ENCODE peak calls at places on chromosomes 4 and X, in eight cellular contexts. One of them, this sample, is unnamed.

GRCh38 chr4:19329631-19330030 is 922.1 kb upstream of the SLIT2 start:
- DNase-seq in heart left ventricle: no peak
- DNase-seq in astrocyte of the cerebellum: no peak
- DNase-seq in brain microvascular endothelial cell: no peak
- DNase-seq in activated CD8-positive, alpha-beta T cell treated with anti-CD3 and anti-CD28 coated beads, Interleukin-2, amount 10 ng/mL, durations not matched to agents 7 days and 5 days: no peak
- DNase-seq in iPS DF 6.9: no peak
- DNase-seq in amniotic stem cell: no peak
- DNase-seq in kidney: no peak
- DNase-seq in this sample: no peak

GRCh38 chrX:15815779-15816452 is 25.6 kb downstream of the ZRSR2 start:
- DNase-seq in amniotic stem cell: no peak
- DNase-seq in heart left ventricle: no peak
- DNase-seq in brain microvascular endothelial cell: no peak
- DNase-seq in iPS DF 6.9: no peak
- DNase-seq in kidney: no peak
- DNase-seq in activated CD8-positive, alpha-beta T cell treated with anti-CD3 and anti-CD28 coated beads, Interleukin-2, amount 10 ng/mL, durations not matched to agents 7 days and 5 days: peak; percentile 45
- DNase-seq in astrocyte of the cerebellum: no peak
- DNase-seq in this sample: no peak

GRCh38 chr4:3437582-3437936 is 4.2 kb upstream of the HGFAC start:
- DNase-seq in astrocyte of the cerebellum: no peak
- DNase-seq in amniotic stem cell: no peak
- DNase-seq in kidney: peak; percentile 76
- DNase-seq in brain microvascular endothelial cell: no peak
- DNase-seq in heart left ventricle: no peak
- DNase-seq in activated CD8-positive, alpha-beta T cell treated with anti-CD3 and anti-CD28 coated beads, Interleukin-2, amount 10 ng/mL, durations not matched to agents 7 days and 5 days: no peak
- DNase-seq in iPS DF 6.9: no peak
- DNase-seq in this sample: no peak

GRCh38 chr4:2484993-2485392 is 16.1 kb downstream of the RNF4 start:
- DNase-seq in activated CD8-positive, alpha-beta T cell treated with anti-CD3 and anti-CD28 coated beads, Interleukin-2, amount 10 ng/mL, durations not matched to agents 7 days and 5 days: peak; percentile 87
- DNase-seq in astrocyte of the cerebellum: no peak
- DNase-seq in brain microvascular endothelial cell: no peak
- DNase-seq in kidney: peak; percentile 89
- DNase-seq in heart left ventricle: peak; percentile 89
- DNase-seq in iPS DF 6.9: no peak
- DNase-seq in amniotic stem cell: no peak
- DNase-seq in this sample: no peak

GRCh38 chr4:150708004-150708403 is 126.1 kb downstream of the MAB21L2 start:
- DNase-seq in brain microvascular endothelial cell: no peak
- DNase-seq in astrocyte of the cerebellum: no peak
- DNase-seq in iPS DF 6.9: no peak
- DNase-seq in activated CD8-positive, alpha-beta T cell treated with anti-CD3 and anti-CD28 coated beads, Interleukin-2, amount 10 ng/mL, durations not matched to agents 7 days and 5 days: no peak
- DNase-seq in heart left ventricle: no peak
- DNase-seq in amniotic stem cell: no peak
- DNase-seq in kidney: no peak
- DNase-seq in this sample: no peak

GRCh38 chr4:104942990-104943758 is 203.5 kb upstream of the TET2 start:
- DNase-seq in brain microvascular endothelial cell: no peak
- DNase-seq in amniotic stem cell: no peak
- DNase-seq in kidney: no peak
- DNase-seq in iPS DF 6.9: no peak
- DNase-seq in astrocyte of the cerebellum: no peak
- DNase-seq in activated CD8-positive, alpha-beta T cell treated with anti-CD3 and anti-CD28 coated beads, Interleukin-2, amount 10 ng/mL, durations not matched to agents 7 days and 5 days: peak; percentile 81
- DNase-seq in heart left ventricle: no peak
- DNase-seq in this sample: no peak

GRCh38 chr4:180751009-180751408 is 1492.2 kb upstream of the TENM3 start:
- DNase-seq in brain microvascular endothelial cell: peak; percentile 28
- DNase-seq in heart left ventricle: no peak
- DNase-seq in activated CD8-positive, alpha-beta T cell treated with anti-CD3 and anti-CD28 coated beads, Interleukin-2, amount 10 ng/mL, durations not matched to agents 7 days and 5 days: no peak
- DNase-seq in kidney: no peak
- DNase-seq in iPS DF 6.9: no peak
- DNase-seq in amniotic stem cell: peak; percentile 7
- DNase-seq in astrocyte of the cerebellum: peak; percentile 12
- DNase-seq in this sample: no peak

GRCh38 chrX:50081282-50081955 is 119.4 kb downstream of the AKAP4 start:
- DNase-seq in activated CD8-positive, alpha-beta T cell treated with anti-CD3 and anti-CD28 coated beads, Interleukin-2, amount 10 ng/mL, durations not matched to agents 7 days and 5 days: no peak
- DNase-seq in astrocyte of the cerebellum: no peak
- DNase-seq in amniotic stem cell: no peak
- DNase-seq in brain microvascular endothelial cell: peak; percentile 5
- DNase-seq in heart left ventricle: peak; percentile 30
- DNase-seq in iPS DF 6.9: peak; percentile 5
- DNase-seq in kidney: peak; percentile 71
- DNase-seq in this sample: peak; percentile 43

GRCh38 chrX:49303346-49303745 is at the start of gene GAGE10:
- DNase-seq in kidney: no peak
- DNase-seq in heart left ventricle: no peak
- DNase-seq in activated CD8-positive, alpha-beta T cell treated with anti-CD3 and anti-CD28 coated beads, Interleukin-2, amount 10 ng/mL, durations not matched to agents 7 days and 5 days: no peak
- DNase-seq in astrocyte of the cerebellum: no peak
- DNase-seq in brain microvascular endothelial cell: no peak
- DNase-seq in iPS DF 6.9: no peak
- DNase-seq in amniotic stem cell: no peak
- DNase-seq in this sample: no peak

GRCh38 chrX:18534949-18535348 is 109.5 kb downstream of the CDKL5 start:
- DNase-seq in kidney: no peak
- DNase-seq in heart left ventricle: no peak
- DNase-seq in astrocyte of the cerebellum: no peak
- DNase-seq in brain microvascular endothelial cell: no peak
- DNase-seq in iPS DF 6.9: no peak
- DNase-seq in amniotic stem cell: no peak
- DNase-seq in activated CD8-positive, alpha-beta T cell treated with anti-CD3 and anti-CD28 coated beads, Interleukin-2, amount 10 ng/mL, durations not matched to agents 7 days and 5 days: no peak
- DNase-seq in this sample: no peak

GRCh38 chr4:98663226-98664006 is 5.0 kb upstream of the TSPAN5 start:
- DNase-seq in iPS DF 6.9: no peak
- DNase-seq in heart left ventricle: no peak
- DNase-seq in kidney: no peak
- DNase-seq in brain microvascular endothelial cell: no peak
- DNase-seq in activated CD8-positive, alpha-beta T cell treated with anti-CD3 and anti-CD28 coated beads, Interleukin-2, amount 10 ng/mL, durations not matched to agents 7 days and 5 days: peak; percentile 66
- DNase-seq in astrocyte of the cerebellum: no peak
- DNase-seq in amniotic stem cell: no peak
- DNase-seq in this sample: no peak

GRCh38 chr4:108601096-108601495 is 19.3 kb upstream of the RPL34 start:
- DNase-seq in amniotic stem cell: no peak
- DNase-seq in activated CD8-positive, alpha-beta T cell treated with anti-CD3 and anti-CD28 coated beads, Interleukin-2, amount 10 ng/mL, durations not matched to agents 7 days and 5 days: no peak
- DNase-seq in iPS DF 6.9: no peak
- DNase-seq in astrocyte of the cerebellum: no peak
- DNase-seq in kidney: no peak
- DNase-seq in brain microvascular endothelial cell: no peak
- DNase-seq in heart left ventricle: no peak
- DNase-seq in this sample: no peak

GRCh38 chrX:10048695-10049094 is 81.5 kb downstream of the CLDN34 start:
- DNase-seq in astrocyte of the cerebellum: no peak
- DNase-seq in heart left ventricle: no peak
- DNase-seq in iPS DF 6.9: no peak
- DNase-seq in amniotic stem cell: no peak
- DNase-seq in brain microvascular endothelial cell: no peak
- DNase-seq in kidney: no peak
- DNase-seq in activated CD8-positive, alpha-beta T cell treated with anti-CD3 and anti-CD28 coated beads, Interleukin-2, amount 10 ng/mL, durations not matched to agents 7 days and 5 days: no peak
- DNase-seq in this sample: no peak

GRCh38 chr4:136558940-136559494 is 973.3 kb downstream of the PCDH18 start:
- DNase-seq in astrocyte of the cerebellum: no peak
- DNase-seq in brain microvascular endothelial cell: no peak
- DNase-seq in amniotic stem cell: no peak
- DNase-seq in iPS DF 6.9: no peak
- DNase-seq in heart left ventricle: no peak
- DNase-seq in kidney: no peak
- DNase-seq in activated CD8-positive, alpha-beta T cell treated with anti-CD3 and anti-CD28 coated beads, Interleukin-2, amount 10 ng/mL, durations not matched to agents 7 days and 5 days: no peak
- DNase-seq in this sample: no peak

GRCh38 chr4:25308266-25308665 is 4.3 kb upstream of the ZCCHC4 start:
- DNase-seq in brain microvascular endothelial cell: no peak
- DNase-seq in kidney: no peak
- DNase-seq in activated CD8-positive, alpha-beta T cell treated with anti-CD3 and anti-CD28 coated beads, Interleukin-2, amount 10 ng/mL, durations not matched to agents 7 days and 5 days: no peak
- DNase-seq in amniotic stem cell: no peak
- DNase-seq in iPS DF 6.9: no peak
- DNase-seq in astrocyte of the cerebellum: no peak
- DNase-seq in heart left ventricle: no peak
- DNase-seq in this sample: no peak

GRCh38 chrX:134849390-134849789 is 141.4 kb upstream of the SMIM10 start:
- DNase-seq in activated CD8-positive, alpha-beta T cell treated with anti-CD3 and anti-CD28 coated beads, Interleukin-2, amount 10 ng/mL, durations not matched to agents 7 days and 5 days: no peak
- DNase-seq in astrocyte of the cerebellum: no peak
- DNase-seq in kidney: no peak
- DNase-seq in amniotic stem cell: no peak
- DNase-seq in heart left ventricle: no peak
- DNase-seq in iPS DF 6.9: no peak
- DNase-seq in brain microvascular endothelial cell: peak; percentile 55
- DNase-seq in this sample: no peak

GRCh38 chr4:113173132-113173531 is 123.7 kb downstream of the ANK2 start:
- DNase-seq in astrocyte of the cerebellum: no peak
- DNase-seq in amniotic stem cell: no peak
- DNase-seq in iPS DF 6.9: no peak
- DNase-seq in kidney: no peak
- DNase-seq in activated CD8-positive, alpha-beta T cell treated with anti-CD3 and anti-CD28 coated beads, Interleukin-2, amount 10 ng/mL, durations not matched to agents 7 days and 5 days: no peak
- DNase-seq in brain microvascular endothelial cell: no peak
- DNase-seq in heart left ventricle: no peak
- DNase-seq in this sample: no peak

GRCh38 chrX:136582624-136583023 is 50.6 kb downstream of the VGLL1 start:
- DNase-seq in kidney: no peak
- DNase-seq in brain microvascular endothelial cell: no peak
- DNase-seq in activated CD8-positive, alpha-beta T cell treated with anti-CD3 and anti-CD28 coated beads, Interleukin-2, amount 10 ng/mL, durations not matched to agents 7 days and 5 days: no peak
- DNase-seq in heart left ventricle: no peak
- DNase-seq in astrocyte of the cerebellum: no peak
- DNase-seq in iPS DF 6.9: no peak
- DNase-seq in amniotic stem cell: no peak
- DNase-seq in this sample: no peak

GRCh38 chrX:1534321-1535168 is 2.4 kb downstream of the P2RY8 start:
- DNase-seq in kidney: no peak
- DNase-seq in heart left ventricle: no peak
- DNase-seq in amniotic stem cell: no peak
- DNase-seq in iPS DF 6.9: no peak
- DNase-seq in astrocyte of the cerebellum: no peak
- DNase-seq in brain microvascular endothelial cell: no peak
- DNase-seq in activated CD8-positive, alpha-beta T cell treated with anti-CD3 and anti-CD28 coated beads, Interleukin-2, amount 10 ng/mL, durations not matched to agents 7 days and 5 days: peak; percentile 70
- DNase-seq in this sample: no peak

GRCh38 chr4:123977623-123978022 is 581.0 kb downstream of the SPRY1 start:
- DNase-seq in heart left ventricle: no peak
- DNase-seq in astrocyte of the cerebellum: no peak
- DNase-seq in brain microvascular endothelial cell: no peak
- DNase-seq in kidney: no peak
- DNase-seq in activated CD8-positive, alpha-beta T cell treated with anti-CD3 and anti-CD28 coated beads, Interleukin-2, amount 10 ng/mL, durations not matched to agents 7 days and 5 days: no peak
- DNase-seq in iPS DF 6.9: no peak
- DNase-seq in amniotic stem cell: no peak
- DNase-seq in this sample: no peak

GRCh38 chr4:138310991-138311390 is 68.8 kb upstream of the SLC7A11 start:
- DNase-seq in astrocyte of the cerebellum: peak; percentile 72
- DNase-seq in activated CD8-positive, alpha-beta T cell treated with anti-CD3 and anti-CD28 coated beads, Interleukin-2, amount 10 ng/mL, durations not matched to agents 7 days and 5 days: no peak
- DNase-seq in kidney: no peak
- DNase-seq in amniotic stem cell: peak; percentile 11
- DNase-seq in brain microvascular endothelial cell: peak; percentile 55
- DNase-seq in iPS DF 6.9: no peak
- DNase-seq in heart left ventricle: no peak
- DNase-seq in this sample: no peak

GRCh38 chr4:166895771-166896170 is 338.5 kb downstream of the SPOCK3 start:
- DNase-seq in kidney: no peak
- DNase-seq in amniotic stem cell: no peak
- DNase-seq in astrocyte of the cerebellum: no peak
- DNase-seq in activated CD8-positive, alpha-beta T cell treated with anti-CD3 and anti-CD28 coated beads, Interleukin-2, amount 10 ng/mL, durations not matched to agents 7 days and 5 days: no peak
- DNase-seq in iPS DF 6.9: no peak
- DNase-seq in brain microvascular endothelial cell: no peak
- DNase-seq in heart left ventricle: no peak
- DNase-seq in this sample: no peak

GRCh38 chrX:7146703-7147430 is 645 bp upstream of the STS start:
- DNase-seq in brain microvascular endothelial cell: no peak
- DNase-seq in kidney: no peak
- DNase-seq in amniotic stem cell: no peak
- DNase-seq in astrocyte of the cerebellum: no peak
- DNase-seq in heart left ventricle: peak; percentile 28
- DNase-seq in activated CD8-positive, alpha-beta T cell treated with anti-CD3 and anti-CD28 coated beads, Interleukin-2, amount 10 ng/mL, durations not matched to agents 7 days and 5 days: peak; percentile 21
- DNase-seq in iPS DF 6.9: no peak
- DNase-seq in this sample: no peak

GRCh38 chrX:101787934-101788333 is 128.3 kb upstream of the ARMCX2 start:
- DNase-seq in kidney: no peak
- DNase-seq in heart left ventricle: no peak
- DNase-seq in brain microvascular endothelial cell: no peak
- DNase-seq in amniotic stem cell: no peak
- DNase-seq in astrocyte of the cerebellum: no peak
- DNase-seq in activated CD8-positive, alpha-beta T cell treated with anti-CD3 and anti-CD28 coated beads, Interleukin-2, amount 10 ng/mL, durations not matched to agents 7 days and 5 days: no peak
- DNase-seq in iPS DF 6.9: no peak
- DNase-seq in this sample: no peak

GRCh38 chr4:38266616-38267015 is 306.4 kb downstream of the PTTG2 start:
- DNase-seq in brain microvascular endothelial cell: no peak
- DNase-seq in amniotic stem cell: peak; percentile 7
- DNase-seq in kidney: no peak
- DNase-seq in astrocyte of the cerebellum: no peak
- DNase-seq in activated CD8-positive, alpha-beta T cell treated with anti-CD3 and anti-CD28 coated beads, Interleukin-2, amount 10 ng/mL, durations not matched to agents 7 days and 5 days: no peak
- DNase-seq in iPS DF 6.9: no peak
- DNase-seq in heart left ventricle: peak; percentile 34
- DNase-seq in this sample: no peak

GRCh38 chr4:185469539-185470154 is 1.9 kb downstream of the CCDC110 start:
- DNase-seq in brain microvascular endothelial cell: no peak
- DNase-seq in kidney: no peak
- DNase-seq in amniotic stem cell: no peak
- DNase-seq in activated CD8-positive, alpha-beta T cell treated with anti-CD3 and anti-CD28 coated beads, Interleukin-2, amount 10 ng/mL, durations not matched to agents 7 days and 5 days: no peak
- DNase-seq in heart left ventricle: no peak
- DNase-seq in astrocyte of the cerebellum: no peak
- DNase-seq in iPS DF 6.9: no peak
- DNase-seq in this sample: peak; percentile 49

GRCh38 chrX:25524150-25524549 is 508.4 kb upstream of the ARX start:
- DNase-seq in amniotic stem cell: no peak
- DNase-seq in activated CD8-positive, alpha-beta T cell treated with anti-CD3 and anti-CD28 coated beads, Interleukin-2, amount 10 ng/mL, durations not matched to agents 7 days and 5 days: no peak
- DNase-seq in brain microvascular endothelial cell: peak; percentile 28
- DNase-seq in astrocyte of the cerebellum: no peak
- DNase-seq in heart left ventricle: no peak
- DNase-seq in iPS DF 6.9: no peak
- DNase-seq in kidney: no peak
- DNase-seq in this sample: no peak

GRCh38 chr4:141158219-141158618 is 24.9 kb upstream of the RNF150 start:
- DNase-seq in activated CD8-positive, alpha-beta T cell treated with anti-CD3 and anti-CD28 coated beads, Interleukin-2, amount 10 ng/mL, durations not matched to agents 7 days and 5 days: no peak
- DNase-seq in kidney: no peak
- DNase-seq in iPS DF 6.9: no peak
- DNase-seq in heart left ventricle: no peak
- DNase-seq in amniotic stem cell: peak; percentile 10
- DNase-seq in brain microvascular endothelial cell: no peak
- DNase-seq in astrocyte of the cerebellum: peak; percentile 41
- DNase-seq in this sample: no peak

GRCh38 chr4:125547842-125548241 is 233.1 kb downstream of the FAT4 start:
- DNase-seq in kidney: no peak
- DNase-seq in amniotic stem cell: no peak
- DNase-seq in heart left ventricle: no peak
- DNase-seq in astrocyte of the cerebellum: no peak
- DNase-seq in brain microvascular endothelial cell: no peak
- DNase-seq in iPS DF 6.9: no peak
- DNase-seq in activated CD8-positive, alpha-beta T cell treated with anti-CD3 and anti-CD28 coated beads, Interleukin-2, amount 10 ng/mL, durations not matched to agents 7 days and 5 days: no peak
- DNase-seq in this sample: no peak

GRCh38 chr4:77006753-77007355 is 57.3 kb downstream of the SEPTIN11 start:
- DNase-seq in activated CD8-positive, alpha-beta T cell treated with anti-CD3 and anti-CD28 coated beads, Interleukin-2, amount 10 ng/mL, durations not matched to agents 7 days and 5 days: no peak
- DNase-seq in brain microvascular endothelial cell: no peak
- DNase-seq in amniotic stem cell: no peak
- DNase-seq in astrocyte of the cerebellum: no peak
- DNase-seq in iPS DF 6.9: no peak
- DNase-seq in heart left ventricle: no peak
- DNase-seq in kidney: no peak
- DNase-seq in this sample: no peak

GRCh38 chrX:150486011-150486410 is 82.4 kb upstream of the MTM1 start:
- DNase-seq in activated CD8-positive, alpha-beta T cell treated with anti-CD3 and anti-CD28 coated beads, Interleukin-2, amount 10 ng/mL, durations not matched to agents 7 days and 5 days: peak; percentile 57
- DNase-seq in brain microvascular endothelial cell: peak; percentile 44
- DNase-seq in kidney: no peak
- DNase-seq in astrocyte of the cerebellum: peak; percentile 19
- DNase-seq in heart left ventricle: peak; percentile 57
- DNase-seq in amniotic stem cell: peak; percentile 23
- DNase-seq in iPS DF 6.9: no peak
- DNase-seq in this sample: no peak

GRCh38 chr4:760616-761015 is 55.0 kb downstream of the PCGF3 start:
- DNase-seq in activated CD8-positive, alpha-beta T cell treated with anti-CD3 and anti-CD28 coated beads, Interleukin-2, amount 10 ng/mL, durations not matched to agents 7 days and 5 days: no peak
- DNase-seq in astrocyte of the cerebellum: no peak
- DNase-seq in kidney: peak; percentile 58
- DNase-seq in brain microvascular endothelial cell: no peak
- DNase-seq in heart left ventricle: peak; percentile 24
- DNase-seq in iPS DF 6.9: no peak
- DNase-seq in amniotic stem cell: no peak
- DNase-seq in this sample: no peak

GRCh38 chr4:148090503-148091476 is 351.4 kb downstream of the NR3C2 start:
- DNase-seq in iPS DF 6.9: no peak
- DNase-seq in activated CD8-positive, alpha-beta T cell treated with anti-CD3 and anti-CD28 coated beads, Interleukin-2, amount 10 ng/mL, durations not matched to agents 7 days and 5 days: no peak
- DNase-seq in brain microvascular endothelial cell: no peak
- DNase-seq in astrocyte of the cerebellum: no peak
- DNase-seq in heart left ventricle: no peak
- DNase-seq in amniotic stem cell: no peak
- DNase-seq in kidney: no peak
- DNase-seq in this sample: no peak

This sample was measured in H1.